ENCODE peak calls at places on chromosomes 12 and 14, in four cellular contexts. One of them, this sample, is unnamed.

GRCh38 chr12:48454675-48455074 is 17.7 kb upstream of the ANP32D start:
- DNase-seq in GDM1: no peak
- DNase-seq in AG04449: no peak
- DNase-seq in transverse colon: no peak
- DNase-seq in this sample: no peak

GRCh38 chr12:120224304-120225199 is 23.6 kb upstream of the RPLP0 start:
- DNase-seq in transverse colon: peak
- DNase-seq in AG04449: no peak
- DNase-seq in GDM1: no peak
- DNase-seq in this sample: no peak

GRCh38 chr12:25256005-25256404 is 5.3 kb upstream of the KRAS start:
- DNase-seq in transverse colon: no peak
- DNase-seq in AG04449: no peak
- DNase-seq in GDM1: no peak
- DNase-seq in this sample: no peak

GRCh38 chr14:71574976-71575375 is 357.3 kb upstream of the RGS6 start:
- DNase-seq in transverse colon: no peak
- DNase-seq in GDM1: no peak
- DNase-seq in AG04449: peak
- DNase-seq in this sample: no peak

GRCh38 chr12:119829439-119829838 is 47.7 kb downstream of the CIT start:
- DNase-seq in transverse colon: no peak
- DNase-seq in GDM1: no peak
- DNase-seq in AG04449: no peak
- DNase-seq in this sample: no peak

GRCh38 chr12:112035219-112035765 is 22.1 kb downstream of the ERP29 start:
- DNase-seq in AG04449: no peak
- DNase-seq in transverse colon: no peak
- DNase-seq in GDM1: no peak
- DNase-seq in this sample: no peak

GRCh38 chr12:13171921-13172859 is 24.3 kb upstream of the EMP1 start:
- DNase-seq in AG04449: no peak
- DNase-seq in transverse colon: peak
- DNase-seq in GDM1: no peak
- DNase-seq in this sample: no peak

GRCh38 chr12:120361506-120362208 is 7.3 kb downstream of the MSI1 start:
- DNase-seq in GDM1: no peak
- DNase-seq in transverse colon: peak
- DNase-seq in AG04449: no peak
- DNase-seq in this sample: no peak

GRCh38 chr12:84862190-84862589 is 50.4 kb downstream of the SLC6A15 start:
- DNase-seq in AG04449: no peak
- DNase-seq in GDM1: no peak
- DNase-seq in transverse colon: no peak
- DNase-seq in this sample: no peak

GRCh38 chr12:104930388-104931326 is 27.4 kb downstream of the SLC41A2 start:
- DNase-seq in GDM1: no peak
- DNase-seq in transverse colon: no peak
- DNase-seq in AG04449: no peak
- DNase-seq in this sample: peak

GRCh38 chr12:4858385-4858784 is 51.3 kb upstream of the KCNA1 start:
- DNase-seq in transverse colon: no peak
- DNase-seq in AG04449: no peak
- DNase-seq in GDM1: no peak
- DNase-seq in this sample: no peak

GRCh38 chr12:119311897-119312296 is 22.6 kb upstream of the CCDC60 start:
- DNase-seq in AG04449: no peak
- DNase-seq in GDM1: no peak
- DNase-seq in transverse colon: no peak
- DNase-seq in this sample: no peak

GRCh38 chr12:5868585-5869295 is 76.3 kb downstream of the ANO2 start:
- DNase-seq in GDM1: no peak
- DNase-seq in transverse colon: no peak
- DNase-seq in AG04449: no peak
- DNase-seq in this sample: no peak

GRCh38 chr12:116244474-116245090 is 32.9 kb downstream of the MED13L start:
- DNase-seq in AG04449: no peak
- DNase-seq in transverse colon: no peak
- DNase-seq in GDM1: no peak
- DNase-seq in this sample: no peak

GRCh38 chr12:57161491-57161890 is 14.1 kb upstream of the LRP1-AS start:
- DNase-seq in transverse colon: no peak
- DNase-seq in AG04449: no peak
- DNase-seq in GDM1: no peak
- DNase-seq in this sample: no peak

GRCh38 chr14:50038398-50039119 is 77.8 kb downstream of the VCPKMT start:
- DNase-seq in AG04449: peak
- DNase-seq in GDM1: peak
- DNase-seq in transverse colon: no peak
- DNase-seq in this sample: peak

GRCh38 chr12:1758887-1759286 is 61.5 kb upstream of the LRTM2 start:
- DNase-seq in transverse colon: no peak
- DNase-seq in AG04449: no peak
- DNase-seq in GDM1: no peak
- DNase-seq in this sample: no peak

This sample was measured in stimulated activated effector memory CD8-positive, alpha-beta T cell treated with anti-CD3 and anti-CD28 coated beads, Interleukin-12 subunit alpha, Interleukin-12 subunit beta, amount 100 ng/mL, for 72 hours.